ENCODE peak calls at places on chromosomes 11 and 22, in five cellular contexts. Z, H, U, R and S are unnamed samples.

GRCh38 chr11:120121914-120122473 is 15.9 kb downstream of the TRIM29 start:
- DNase-seq in Z (peak; percentile 17), H (no peak), U (no peak), R (no peak), S (peak; percentile 14)

GRCh38 chr11:255176-255575 is 18.4 kb downstream of the PSMD13 start:
- DNase-seq in Z (no peak), H (no peak), U (no peak), R (peak; percentile 19), S (no peak)

GRCh38 chr11:47332303-47332711 is 20.2 kb downstream of the MYBPC3 start:
- DNase-seq in Z (no peak), H (no peak), U (no peak), R (no peak), S (no peak)

GRCh38 chr11:17730608-17731462 is 3.7 kb upstream of the KCNC1 start:
- DNase-seq in Z (peak; percentile 72), H (peak; percentile 6), U (peak; percentile 80), R (peak; percentile 64), S (peak; percentile 51)

GRCh38 chr11:30314625-30315024 is 8.3 kb upstream of the ARL14EP start:
- DNase-seq in Z (no peak), H (no peak), U (no peak), R (peak; percentile 16), S (no peak)

GRCh38 chr11:112320668-112321067 is 60.0 kb upstream of the PLET1 start:
- DNase-seq in Z (peak; percentile 55), H (peak; percentile 70), U (peak; percentile 88), R (peak; percentile 87), S (peak; percentile 84)

GRCh38 chr11:35180311-35181233 is 41.6 kb downstream of the CD44 start:
- DNase-seq in Z (no peak), H (no peak), U (no peak), R (peak; percentile 52), S (no peak)

GRCh38 chr22:44729391-44730012 is 22.9 kb upstream of the ARHGAP8 start:
- DNase-seq in Z (peak; percentile 19), H (no peak), U (no peak), R (peak; percentile 71), S (no peak)

GRCh38 chr11:45354976-45355705 is 69.0 kb upstream of the SYT13 start:
- DNase-seq in Z (peak; percentile 81), H (no peak), U (peak; percentile 88), R (peak; percentile 36), S (peak; percentile 12)

GRCh38 chr11:113446938-113447337 is 28.3 kb downstream of the DRD2 start:
- DNase-seq in Z (no peak), H (no peak), U (no peak), R (no peak), S (no peak)

GRCh38 chr11:45399166-45399565 is 113.0 kb upstream of the SYT13 start:
- DNase-seq in Z (no peak), H (no peak), U (no peak), R (no peak), S (no peak)

GRCh38 chr11:13955971-13956421 is 6.5 kb upstream of the SPON1 start:
- DNase-seq in Z (peak; percentile 64), H (no peak), U (peak; percentile 74), R (peak; percentile 73), S (no peak)

GRCh38 chr11:6596237-6596877 is 7.1 kb downstream of the RRP8 start:
- DNase-seq in Z (peak; percentile 3), H (no peak), U (no peak), R (no peak), S (no peak)

GRCh38 chr11:94876222-94876621 is 97.1 kb downstream of the CWC15 start:
- DNase-seq in Z (no peak), H (no peak), U (no peak), R (no peak), S (no peak)

GRCh38 chr11:100910808-100911207 is 218.8 kb downstream of the PGR start:
- DNase-seq in Z (no peak), H (no peak), U (no peak), R (no peak), S (no peak)

GRCh38 chr22:49960967-49961600 is 512 bp downstream of the PIM3 start:
- DNase-seq in Z (no peak), H (no peak), U (peak; percentile 76), R (peak; percentile 43), S (no peak)

GRCh38 chr11:83724704-83725114 is 438.5 kb upstream of the CCDC90B start:
- DNase-seq in Z (peak; percentile 23), H (no peak), U (no peak), R (peak; percentile 4), S (no peak)

GRCh38 chr11:95067042-95067827 is 516 bp downstream of the SRSF8 start:
- DNase-seq in Z (peak; percentile 73), H (no peak), U (peak; percentile 93), R (peak; percentile 77), S (peak; percentile 25)

GRCh38 chr11:8593455-8593854 is 573 bp downstream of the STK33 start:
- DNase-seq in Z (no peak), H (no peak), U (no peak), R (no peak), S (no peak)

GRCh38 chr11:57269580-57270021 is 32.6 kb upstream of the APLNR start:
- DNase-seq in Z (no peak), H (peak; percentile 70), U (no peak), R (no peak), S (no peak)

GRCh38 chr11:57779275-57779674 is 17.7 kb downstream of the CTNND1 start:
- DNase-seq in Z (peak; percentile 18), H (no peak), U (no peak), R (peak; percentile 88), S (no peak)

GRCh38 chr11:119721129-119722120 is 7.6 kb downstream of the NECTIN1 start:
- DNase-seq in Z (no peak), H (no peak), U (no peak), R (peak; percentile 36), S (no peak)

GRCh38 chr22:43152001-43152354 is 619 bp downstream of the TSPO start:
- DNase-seq in Z (no peak), H (no peak), U (no peak), R (no peak), S (no peak)
- TF ChIP-seq CTCF in Z (no peak), H (no peak), U (no peak), R (no peak), S (no peak)

DNA sequence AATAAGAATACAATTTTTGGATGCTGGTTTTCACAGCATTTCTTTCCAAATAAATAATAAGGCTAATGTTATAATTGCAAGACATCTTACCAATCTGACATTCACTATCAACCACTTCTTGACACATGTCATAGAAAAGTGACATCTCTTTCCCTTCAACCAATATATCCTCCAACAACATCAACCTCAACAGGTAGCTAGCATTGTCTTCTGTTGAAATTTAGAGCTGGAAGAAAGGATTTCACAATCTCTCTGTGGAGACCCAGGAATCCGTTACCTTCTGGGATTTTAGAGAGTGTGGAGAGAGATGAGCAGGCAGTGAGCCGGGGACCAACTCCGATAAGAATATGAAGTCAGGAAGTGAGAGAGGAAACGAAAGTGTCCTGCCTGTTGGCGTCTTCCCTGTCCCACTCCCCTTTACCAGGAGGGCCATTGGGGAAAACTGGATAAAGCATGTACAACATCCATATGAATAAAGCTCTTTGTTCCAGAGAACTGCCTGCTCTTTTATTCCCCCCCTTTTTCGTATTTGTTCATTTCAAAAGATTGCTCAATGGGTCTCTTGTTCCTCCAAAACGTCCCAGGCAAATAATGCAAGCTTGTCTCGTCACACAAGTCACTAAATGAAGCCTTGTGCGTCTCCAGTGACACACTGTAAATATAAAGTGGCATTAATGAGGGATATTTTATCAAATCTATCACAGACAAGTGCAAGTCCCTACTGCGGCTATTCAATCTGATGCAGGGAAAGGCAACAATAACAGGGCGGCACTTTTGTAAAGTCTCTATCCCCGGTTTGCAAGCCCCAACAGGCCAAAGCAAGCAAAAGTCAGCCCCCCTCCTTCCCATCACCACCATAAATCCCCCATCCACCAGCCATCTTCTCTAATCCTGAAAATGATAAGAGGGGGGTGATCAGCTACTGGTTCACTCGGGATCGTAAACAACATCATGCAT is 3.4 kb downstream of the CADM1 start:
- DNase-seq in Z (no peak), H (no peak), U (no peak), R (no peak), S (no peak)
- H3K4me3 ChIP-seq in Z (peak overlapping the region; percentile 62), H (no peak overlapping the region), U (no peak overlapping the region), R (no peak overlapping the region), S (no peak overlapping the region)

GRCh38 chr11:64358907-64359711 is at the start of gene RPS6KA4:
- DNase-seq in Z (peak; percentile 14), H (no peak), U (peak; percentile 83), R (peak; percentile 56), S (no peak)
- TF ChIP-seq CTCF in Z (no peak), H (no peak), U (no peak), R (no peak), S (no peak)

DNA sequence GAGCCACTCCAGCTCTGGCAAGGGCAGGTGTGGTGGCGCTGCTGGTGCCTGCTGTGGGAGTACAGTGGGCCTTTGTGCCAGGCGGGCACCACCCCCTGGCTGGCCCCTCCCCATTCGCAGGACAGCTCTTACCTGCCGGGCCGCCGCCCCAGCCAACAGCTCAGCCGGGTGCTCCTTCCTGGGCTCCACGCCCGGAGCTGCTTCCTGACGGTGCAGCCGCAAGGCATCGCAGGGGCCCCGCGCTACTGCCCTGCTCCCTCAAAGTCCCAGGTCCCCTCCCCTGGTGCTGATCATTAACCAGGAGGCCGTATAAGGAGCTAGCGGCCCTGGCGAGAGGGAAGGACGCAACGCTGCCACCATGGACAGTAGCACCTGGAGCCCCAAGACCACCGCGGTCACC is at the start of gene SLC5A1:
- DNase-seq in Z (no peak), H (no peak), U (no peak), R (no peak), S (no peak)
- H3K4me3 ChIP-seq in Z (no peak within 1 kb of the TSS), H (no peak within 1 kb of the TSS), U (no peak within 1 kb of the TSS), R (no peak within 1 kb of the TSS), S (no peak within 1 kb of the TSS)

DNA sequence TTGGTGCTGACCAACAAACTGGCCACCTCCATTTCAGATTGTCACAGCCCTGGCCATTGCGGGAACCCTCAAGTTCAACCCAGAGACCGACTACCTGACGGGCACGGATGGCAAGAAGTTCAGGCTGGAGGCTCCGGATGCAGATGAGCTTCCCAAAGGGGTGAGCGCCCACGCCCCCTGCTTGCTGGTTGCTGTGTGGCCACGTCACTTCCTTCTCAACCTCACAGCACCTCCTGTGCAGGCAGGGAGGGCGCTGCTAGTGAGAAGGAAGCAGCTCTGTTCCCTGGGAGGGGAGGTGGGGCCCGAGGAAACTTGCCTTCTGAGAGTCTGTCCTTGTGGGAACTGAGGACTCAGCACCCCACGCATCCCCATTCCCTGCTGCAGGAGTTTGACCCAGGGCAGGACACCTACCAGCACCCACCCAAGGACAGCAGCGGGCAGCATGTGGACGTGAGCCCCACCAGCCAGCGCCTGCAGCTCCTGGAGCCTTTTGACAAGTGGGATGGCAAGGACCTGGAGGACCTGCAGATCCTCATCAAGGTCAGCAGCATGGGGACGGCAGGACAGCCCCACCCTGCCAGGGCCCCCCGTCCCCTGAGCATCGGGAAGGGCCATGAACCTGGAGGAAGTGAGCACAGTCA is 19.3 kb downstream of the POLR3H start:
- DNase-seq in Z (no peak), H (no peak), U (peak; percentile 68), R (no peak), S (no peak)
- TF ChIP-seq CTCF in Z (no peak), H (no peak), U (no peak), R (no peak), S (no peak)

GRCh38 chr11:62925308-62925707 is 4.1 kb upstream of the CHRM1 start:
- DNase-seq in Z (no peak), H (no peak), U (no peak), R (no peak), S (no peak)
- H3K4me3 ChIP-seq in Z (peak overlapping the region; percentile 42), H (no peak overlapping the region), U (peak overlapping the region; percentile 58), R (no peak overlapping the region), S (no peak overlapping the region)